ENCODE peak calls at places on chromosome 18, in four cellular contexts. One of them, this sample, is unnamed.
A peak's percentile ranks its signal among the peaks of the same experiment; 100 is the strongest.

GRCh38 chr18:60549338-60549960 is 176.9 kb upstream of the MC4R start:
- DNase-seq in hepatocyte: peak; percentile 87
- DNase-seq in H4: peak; percentile 76
- DNase-seq in NCI-H345: peak; percentile 83
- DNase-seq in this sample: peak; percentile 26

GRCh38 chr18:26771524-26771923 is 94.0 kb downstream of the AQP4 start:
- DNase-seq in NCI-H345: no peak
- DNase-seq in hepatocyte: peak; percentile 45
- DNase-seq in H4: no peak
- DNase-seq in this sample: no peak

GRCh38 chr18:61466736-61467135 is 133.5 kb downstream of the CDH20 start:
- DNase-seq in NCI-H345: no peak
- DNase-seq in hepatocyte: no peak
- DNase-seq in H4: no peak
- DNase-seq in this sample: no peak

GRCh38 chr18:68275616-68276015 is 439.3 kb downstream of the TMX3 start:
- DNase-seq in NCI-H345: no peak
- DNase-seq in hepatocyte: no peak
- DNase-seq in H4: peak; percentile 90
- DNase-seq in this sample: no peak

GRCh38 chr18:37309059-37309458 is 256.5 kb downstream of the CELF4 start:
- DNase-seq in NCI-H345: no peak
- DNase-seq in H4: no peak
- DNase-seq in hepatocyte: no peak
- DNase-seq in this sample: no peak

GRCh38 chr18:68426731-68427315 is 288.1 kb downstream of the TMX3 start:
- DNase-seq in H4: no peak
- DNase-seq in NCI-H345: no peak
- DNase-seq in hepatocyte: no peak
- DNase-seq in this sample: no peak

GRCh38 chr18:58867281-58867961 is 2.7 kb downstream of the ZNF532 start:
- DNase-seq in NCI-H345: no peak
- DNase-seq in hepatocyte: no peak
- DNase-seq in H4: no peak
- DNase-seq in this sample: peak; percentile 62

GRCh38 chr18:55706893-55707292 is 118.9 kb upstream of the TCF4 start:
- DNase-seq in NCI-H345: no peak
- DNase-seq in hepatocyte: no peak
- DNase-seq in H4: no peak
- DNase-seq in this sample: no peak

GRCh38 chr18:80154293-80154692 is 45.2 kb downstream of the ADNP2 start:
- DNase-seq in hepatocyte: no peak
- DNase-seq in H4: no peak
- DNase-seq in NCI-H345: no peak
- DNase-seq in this sample: no peak

GRCh38 chr18:4433762-4434161 is 21.3 kb downstream of the DLGAP1 start:
- DNase-seq in NCI-H345: no peak
- DNase-seq in hepatocyte: no peak
- DNase-seq in H4: peak; percentile 7
- DNase-seq in this sample: no peak

GRCh38 chr18:3863593-3863992 is 413.6 kb downstream of the TGIF1 start:
- DNase-seq in H4: no peak
- DNase-seq in hepatocyte: no peak
- DNase-seq in NCI-H345: no peak
- DNase-seq in this sample: no peak

GRCh38 chr18:49052891-49053644 is 102.3 kb upstream of the SMAD7 start:
- DNase-seq in hepatocyte: no peak
- DNase-seq in NCI-H345: no peak
- DNase-seq in H4: peak; percentile 83
- DNase-seq in this sample: no peak

GRCh38 chr18:51350081-51350480 is 152.6 kb upstream of the MEX3C start:
- DNase-seq in H4: no peak
- DNase-seq in hepatocyte: no peak
- DNase-seq in NCI-H345: no peak
- DNase-seq in this sample: no peak

GRCh38 chr18:59799383-59800015 is 100.3 kb upstream of the PMAIP1 start:
- DNase-seq in H4: no peak
- DNase-seq in hepatocyte: no peak
- DNase-seq in NCI-H345: peak; percentile 17
- DNase-seq in this sample: no peak

GRCh38 chr18:4691836-4692235 is 236.7 kb upstream of the DLGAP1 start:
- DNase-seq in hepatocyte: no peak
- DNase-seq in H4: no peak
- DNase-seq in NCI-H345: no peak
- DNase-seq in this sample: no peak

GRCh38 chr18:23599809-23600208 is 13.5 kb upstream of the NPC1 start:
- DNase-seq in H4: no peak
- DNase-seq in hepatocyte: no peak
- DNase-seq in NCI-H345: no peak
- DNase-seq in this sample: no peak

GRCh38 chr18:29083545-29083944 is 906.6 kb upstream of the CDH2 start:
- DNase-seq in hepatocyte: no peak
- DNase-seq in H4: no peak
- DNase-seq in NCI-H345: peak; percentile 68
- DNase-seq in this sample: no peak

GRCh38 chr18:73045037-73045436 is 177.2 kb upstream of the NETO1 start:
- DNase-seq in hepatocyte: no peak
- DNase-seq in H4: no peak
- DNase-seq in NCI-H345: no peak
- DNase-seq in this sample: no peak

GRCh38 chr18:44732604-44733003 is 51.9 kb downstream of the SETBP1 start:
- DNase-seq in hepatocyte: no peak
- DNase-seq in H4: no peak
- DNase-seq in NCI-H345: no peak
- DNase-seq in this sample: no peak

GRCh38 chr18:68566991-68567390 is 147.9 kb downstream of the TMX3 start:
- DNase-seq in H4: no peak
- DNase-seq in NCI-H345: no peak
- DNase-seq in hepatocyte: no peak
- DNase-seq in this sample: no peak

GRCh38 chr18:63271881-63272299 is 47.7 kb downstream of the BCL2 start:
- DNase-seq in H4: no peak
- DNase-seq in hepatocyte: no peak
- DNase-seq in NCI-H345: no peak
- DNase-seq in this sample: no peak

GRCh38 chr18:57802166-57802868 is 798 bp downstream of the ATP8B1 start:
- DNase-seq in hepatocyte: no peak
- DNase-seq in NCI-H345: no peak
- DNase-seq in H4: no peak
- DNase-seq in this sample: no peak

GRCh38 chr18:11305507-11305906 is 156.1 kb upstream of the PIEZO2 start:
- DNase-seq in hepatocyte: no peak
- DNase-seq in H4: no peak
- DNase-seq in NCI-H345: no peak
- DNase-seq in this sample: no peak

GRCh38 chr18:54905629-54906028 is 53.6 kb downstream of the CCDC68 start:
- DNase-seq in hepatocyte: no peak
- DNase-seq in NCI-H345: no peak
- DNase-seq in H4: no peak
- DNase-seq in this sample: no peak

GRCh38 chr18:63757541-63757940 is 17.7 kb upstream of the SERPINB7 start:
- DNase-seq in H4: no peak
- DNase-seq in hepatocyte: no peak
- DNase-seq in NCI-H345: no peak
- DNase-seq in this sample: no peak

GRCh38 chr18:75351409-75351808 is 76.1 kb downstream of the SMIM21 start:
- DNase-seq in H4: no peak
- DNase-seq in NCI-H345: no peak
- DNase-seq in hepatocyte: no peak
- DNase-seq in this sample: no peak

GRCh38 chr18:25921677-25922421 is 168.6 kb downstream of the SS18 start:
- DNase-seq in NCI-H345: peak; percentile 12
- DNase-seq in H4: peak; percentile 64
- DNase-seq in hepatocyte: peak; percentile 10
- DNase-seq in this sample: peak; percentile 21

GRCh38 chr18:75253784-75254183 is 43.2 kb downstream of the TSHZ1 start:
- DNase-seq in NCI-H345: no peak
- DNase-seq in hepatocyte: no peak
- DNase-seq in H4: no peak
- DNase-seq in this sample: no peak

This sample was measured in NCI-H2227 treated with DMSO at 0.1 percent for 48 hours.